ENCODE peak calls at places on chromosomes 6 and 20, in four cellular contexts. W, P, A and S are unnamed samples.

GRCh38 chr20:41664584-41664983 is 46.4 kb upstream of the CHD6 start:
- DNase-seq in W (no peak), A (peak), P (peak), S (no peak)

GRCh38 chr20:50286174-50286511 is 95.5 kb downstream of the CEBPB start:
- DNase-seq in W (no peak), P (no peak), A (no peak), S (no peak)

GRCh38 chr20:58179432-58180099 is 48.9 kb downstream of the ANKRD60 start:
- DNase-seq in W (peak), A (peak), P (no peak), S (peak)

GRCh38 chr6:82362868-82363267 is 749 bp upstream of the TPBG start:
- DNase-seq in P (peak), A (no peak), W (peak), S (no peak)

GRCh38 chr6:24006246-24006645 is 119.8 kb upstream of the NRSN1 start:
- DNase-seq in A (no peak), W (no peak), P (no peak), S (no peak)

GRCh38 chr6:168180548-168181011 is 101.6 kb upstream of the FRMD1 start:
- DNase-seq in A (no peak), P (no peak), W (peak), S (no peak)

GRCh38 chr6:19734519-19734918 is 102.7 kb upstream of the ID4 start:
- DNase-seq in W (no peak), A (no peak), P (no peak), S (no peak)

GRCh38 chr20:17803765-17804164 is 104.0 kb downstream of the BANF2 start:
- DNase-seq in A (no peak), W (no peak), P (no peak), S (no peak)

GRCh38 chr20:2839732-2840137 is 720 bp downstream of the PCED1A start:
- DNase-seq in W (no peak), P (no peak), A (no peak), S (no peak)

GRCh38 chr20:14816471-14816870 is 479.1 kb upstream of the FLRT3 start:
- DNase-seq in W (no peak), A (no peak), P (no peak), S (no peak)

GRCh38 chr20:32110727-32111126 is 1.2 kb downstream of the TM9SF4 start:
- DNase-seq in W (no peak), P (no peak), A (no peak), S (no peak)

GRCh38 chr20:32775240-32775991 is 13.2 kb downstream of the DNMT3B start:
- DNase-seq in A (no peak), W (no peak), P (no peak), S (no peak)

GRCh38 chr6:158826819-158827501 is 7.8 kb upstream of the EZR start:
- DNase-seq in W (no peak), A (no peak), P (no peak), S (no peak)
- H4K91ac ChIP-seq in W (no peak), A (no peak), P (no peak), S (no peak)

DNA sequence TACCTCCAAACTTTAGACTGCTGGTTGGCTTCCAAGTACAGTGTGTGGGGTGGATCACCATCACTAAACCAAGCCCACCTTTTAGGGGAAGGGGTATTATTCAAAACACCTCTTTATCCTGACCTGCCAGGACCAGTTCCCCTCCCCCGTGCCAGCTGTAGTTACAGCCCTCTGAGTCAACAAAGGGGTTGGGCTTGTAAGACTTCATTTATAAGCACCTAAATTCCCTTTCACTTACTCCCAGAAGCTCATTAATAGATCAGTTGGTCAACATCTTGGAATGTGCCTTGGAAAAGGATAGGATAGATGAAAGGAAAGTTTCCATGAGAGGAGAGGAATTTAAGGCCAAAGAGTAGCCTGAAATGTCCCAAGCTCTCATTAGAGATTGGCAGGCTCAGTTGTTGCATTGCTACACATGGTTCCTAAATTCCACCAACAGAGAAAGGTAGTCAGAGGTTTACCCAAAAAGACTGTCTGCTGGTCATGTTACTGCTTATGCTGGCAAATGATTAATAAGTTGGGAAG is 59.2 kb downstream of the TNFAIP3 start:
- DNase-seq in A (peak), P (peak), W (peak), S (no peak)
- H4K91ac ChIP-seq in A (no peak), P (peak), W (no peak), S (no peak)

DNA sequence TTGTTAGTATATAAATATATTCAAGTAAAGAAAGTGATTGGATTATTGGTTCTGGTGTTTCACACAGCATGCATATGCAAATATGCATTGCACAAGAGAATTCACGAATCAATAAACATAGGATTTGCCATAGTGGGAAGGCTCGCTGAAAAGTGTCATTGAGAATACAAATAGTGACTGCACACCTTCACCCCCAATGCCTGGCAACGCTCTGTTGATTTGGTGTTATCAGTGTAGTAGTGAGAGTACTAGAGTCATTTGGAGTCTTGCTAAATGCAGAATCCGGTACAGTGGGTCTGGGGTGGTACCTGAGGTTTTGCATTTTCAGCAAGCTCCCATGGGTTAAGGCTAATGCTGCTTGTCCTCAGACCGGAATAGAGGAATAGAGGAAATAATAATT is 49.7 kb upstream of the NAA20 start:
- DNase-seq in W (no peak), A (no peak), P (no peak), S (no peak)
- H4K91ac ChIP-seq in W (no peak), A (no peak), P (no peak), S (no peak)

GRCh38 chr6:35896228-35896627 is 24.7 kb downstream of the SRPK1 start:
- DNase-seq in A (no peak), P (no peak), W (no peak), S (no peak)
- H4K91ac ChIP-seq in A (no peak), P (no peak), W (no peak), S (no peak)

DNA sequence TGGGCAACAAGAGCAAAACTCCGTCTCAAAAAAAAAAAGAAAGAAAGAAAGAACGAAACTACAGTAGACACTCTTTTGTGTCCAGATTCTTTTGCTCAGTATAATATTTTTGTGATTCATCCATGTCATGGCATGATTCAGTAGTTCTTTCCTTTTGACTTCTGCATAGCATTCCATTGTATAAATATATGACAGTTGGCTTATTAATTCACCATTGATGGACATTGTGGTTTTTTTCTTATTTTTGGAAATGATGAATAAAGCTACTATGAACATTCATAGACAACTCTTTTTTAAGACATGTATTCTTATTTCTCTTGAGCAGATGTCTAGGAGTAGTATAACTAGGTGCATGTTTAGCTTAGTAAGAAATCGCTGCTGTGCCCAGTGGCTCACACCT is 10.3 kb upstream of the IER3 start:
- DNase-seq in P (peak), A (peak), W (no peak), S (no peak)
- H4K91ac ChIP-seq in P (peak), A (no peak), W (no peak), S (no peak)

DNA sequence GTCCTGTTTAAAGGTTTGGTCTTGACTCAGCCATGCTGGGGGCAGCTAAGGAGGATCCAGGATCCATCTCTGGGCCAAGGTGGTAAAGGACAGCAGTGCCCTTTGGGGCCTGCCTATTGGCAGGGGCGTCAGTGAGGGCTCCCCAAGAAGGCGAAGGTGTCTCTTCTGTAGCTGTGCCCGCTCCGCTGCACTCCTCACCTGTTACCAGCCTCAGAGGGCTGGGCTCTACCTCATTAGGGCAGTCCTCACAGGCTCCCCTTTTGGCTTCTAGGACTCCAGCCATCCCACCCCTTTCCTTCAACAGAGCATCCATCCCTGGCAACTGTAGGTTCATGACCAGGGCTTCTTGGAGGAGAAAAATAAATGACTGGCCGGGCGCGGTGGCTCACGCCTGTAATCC is 10.3 kb downstream of the FRS3 start:
- DNase-seq in A (no peak), W (no peak), P (no peak), S (no peak)
- H4K91ac ChIP-seq in A (no peak), W (no peak), P (no peak), S (no peak)

GRCh38 chr6:2862712-2863174 is 21.1 kb upstream of the SERPINB1 start:
- DNase-seq in W (no peak), A (no peak), P (no peak), S (no peak)
- H4K91ac ChIP-seq in W (no peak), A (no peak), P (no peak), S (no peak)

DNA sequence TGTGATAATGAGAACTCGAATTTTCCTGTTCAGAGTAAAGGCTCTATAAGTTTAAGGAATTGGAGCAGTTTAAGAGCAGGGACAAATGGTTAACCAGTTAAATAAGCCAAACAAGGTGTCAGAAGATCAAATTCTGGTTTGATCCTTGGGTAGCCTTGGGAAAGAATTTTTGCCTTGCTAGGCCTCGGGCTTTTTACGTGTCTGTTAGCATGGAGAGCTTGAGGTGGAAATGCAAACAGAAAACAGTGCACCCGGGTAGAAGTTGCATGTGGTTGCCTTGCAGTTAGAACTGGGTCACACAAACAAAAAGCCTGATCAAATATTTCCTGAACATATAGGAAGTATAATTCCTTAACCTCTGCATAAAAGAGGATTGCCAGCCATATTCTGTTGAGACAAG is 58.3 kb downstream of the RIN2 start:
- DNase-seq in A (peak), P (no peak), W (no peak), S (no peak)
- H4K91ac ChIP-seq in A (peak), P (peak), W (no peak), S (no peak)